ENCODE peak calls at places on chromosomes 16 and 17, in five cellular contexts. A is omental fat pad, U is fibroblast of mammary gland, Z is HFFc6, K is HL-60. G is an unnamed sample.

GRCh38 chr17:42555122-42555622 is 2.4 kb downstream of the HSD17B1 start:
- DNase-seq in A (no peak), U (no peak), Z (no peak), K (no peak), G (no peak)

GRCh38 chr16:69942099-69942491 is 9.0 kb upstream of the CLEC18A start:
- DNase-seq in A (no peak), U (no peak), Z (no peak), K (no peak), G (no peak)

GRCh38 chr17:82851381-82851780 is 11.6 kb upstream of the ZNF750 start:
- DNase-seq in A (no peak), U (no peak), Z (no peak), K (no peak), G (no peak)

GRCh38 chr17:549197-550040 is 165.2 kb downstream of the VPS53 start:
- DNase-seq in A (no peak), U (peak; percentile 15), Z (peak; percentile 29), K (no peak), G (peak; percentile 71)

GRCh38 chr17:83075270-83075880 is 4.0 kb upstream of the METRNL start:
- DNase-seq in A (no peak), U (no peak), Z (no peak), K (no peak), G (no peak)

GRCh38 chr17:79002796-79003593 is 6.6 kb downstream of the CANT1 start:
- DNase-seq in A (peak; percentile 7), U (no peak), Z (no peak), K (no peak), G (no peak)

GRCh38 chr17:1108810-1109605 is 70.8 kb downstream of the ABR start:
- DNase-seq in A (no peak), U (peak; percentile 40), Z (peak; percentile 43), K (peak; percentile 26), G (peak; percentile 63)

GRCh38 chr16:47136101-47136820 is 7.5 kb downstream of the NETO2 start:
- DNase-seq in A (no peak), U (peak; percentile 44), Z (no peak), K (peak; percentile 10), G (no peak)

GRCh38 chr17:56678249-56679144 is 85.0 kb downstream of the NOG start:
- DNase-seq in A (no peak), U (no peak), Z (no peak), K (no peak), G (no peak)

GRCh38 chr17:65370669-65371126 is 190.8 kb downstream of the AXIN2 start:
- DNase-seq in A (no peak), U (no peak), Z (no peak), K (peak; percentile 16), G (no peak)

GRCh38 chr17:36590082-36590481 is 1.6 kb upstream of the DHRS11 start:
- DNase-seq in A (no peak), U (peak; percentile 23), Z (no peak), K (peak; percentile 85), G (no peak)

GRCh38 chr17:19421926-19422325 is 10.9 kb downstream of the RNF112 start:
- DNase-seq in A (no peak), U (no peak), Z (no peak), K (no peak), G (no peak)

GRCh38 chr17:62064791-62065563 is at the start of gene MED13:
- DNase-seq in A (peak; percentile 25), U (peak; percentile 26), Z (peak; percentile 12), K (peak; percentile 42), G (peak; percentile 38)

GRCh38 chr17:75832652-75833400 is 11.4 kb downstream of the UNC13D start:
- DNase-seq in A (no peak), U (no peak), Z (no peak), K (no peak), G (no peak)

GRCh38 chr17:43360739-43361498 is 37.9 kb upstream of the ARL4D start:
- DNase-seq in A (peak; percentile 47), U (peak; percentile 100), Z (peak; percentile 99), K (peak; percentile 97), G (peak; percentile 100)

GRCh38 chr17:7582401-7583252 is 1.0 kb upstream of the MPDU1 start:
- DNase-seq in A (no peak), U (no peak), Z (no peak), K (no peak), G (no peak)

GRCh38 chr17:44557653-44558285 is 485 bp downstream of the FZD2 start:
- DNase-seq in A (no peak), U (peak; percentile 48), Z (peak; percentile 50), K (peak; percentile 45), G (peak; percentile 66)

GRCh38 chr17:76480676-76481075 is 13.3 kb downstream of the AANAT start:
- DNase-seq in A (no peak), U (no peak), Z (no peak), K (no peak), G (no peak)

GRCh38 chr17:42845556-42845917 is 1.2 kb downstream of the AOC2 start:
- DNase-seq in A (no peak), U (peak; percentile 23), Z (no peak), K (no peak), G (no peak)

GRCh38 chr16:50204426-50205108 is 51.5 kb downstream of the TENT4B start:
- DNase-seq in A (no peak), U (peak; percentile 26), Z (peak; percentile 44), K (no peak), G (peak; percentile 50)

GRCh38 chr17:41322264-41322902 is 6.9 kb upstream of the KRTAP17-1 start:
- DNase-seq in A (no peak), U (peak; percentile 79), Z (peak; percentile 61), K (peak; percentile 9), G (peak; percentile 76)

GRCh38 chr16:68369168-68369567 is 58.3 kb downstream of the PRMT7 start:
- DNase-seq in A (no peak), U (no peak), Z (no peak), K (no peak), G (no peak)

GRCh38 chr17:32445075-32445427 is 741 bp downstream of the PSMD11 start:
- DNase-seq in A (peak; percentile 38), U (peak; percentile 72), Z (peak; percentile 60), K (peak; percentile 36), G (peak; percentile 62)

GRCh38 chr17:45050680-45051059 is 762 bp downstream of the DCAKD start:
- DNase-seq in A (no peak), U (peak; percentile 30), Z (no peak), K (peak; percentile 18), G (no peak)

GRCh38 chr16:46883353-46883689 is 841 bp upstream of the GPT2 start:
- DNase-seq in A (no peak), U (no peak), Z (no peak), K (no peak), G (no peak)

GRCh38 chr16:3004319-3004718 is 8.4 kb upstream of the CLDN9 start:
- DNase-seq in A (no peak), U (no peak), Z (no peak), K (peak; percentile 21), G (no peak)

GRCh38 chr16:62549875-62550274 is 513.6 kb upstream of the CDH8 start:
- DNase-seq in A (no peak), U (no peak), Z (no peak), K (no peak), G (no peak)

GRCh38 chr17:67443931-67444597 is 67.0 kb downstream of the PITPNC1 start:
- DNase-seq in A (no peak), U (peak; percentile 89), Z (no peak), K (no peak), G (peak; percentile 87)

GRCh38 chr17:76431509-76431908 is 21.4 kb downstream of the UBE2O start:
- DNase-seq in A (no peak), U (no peak), Z (no peak), K (no peak), G (no peak)

DNA sequence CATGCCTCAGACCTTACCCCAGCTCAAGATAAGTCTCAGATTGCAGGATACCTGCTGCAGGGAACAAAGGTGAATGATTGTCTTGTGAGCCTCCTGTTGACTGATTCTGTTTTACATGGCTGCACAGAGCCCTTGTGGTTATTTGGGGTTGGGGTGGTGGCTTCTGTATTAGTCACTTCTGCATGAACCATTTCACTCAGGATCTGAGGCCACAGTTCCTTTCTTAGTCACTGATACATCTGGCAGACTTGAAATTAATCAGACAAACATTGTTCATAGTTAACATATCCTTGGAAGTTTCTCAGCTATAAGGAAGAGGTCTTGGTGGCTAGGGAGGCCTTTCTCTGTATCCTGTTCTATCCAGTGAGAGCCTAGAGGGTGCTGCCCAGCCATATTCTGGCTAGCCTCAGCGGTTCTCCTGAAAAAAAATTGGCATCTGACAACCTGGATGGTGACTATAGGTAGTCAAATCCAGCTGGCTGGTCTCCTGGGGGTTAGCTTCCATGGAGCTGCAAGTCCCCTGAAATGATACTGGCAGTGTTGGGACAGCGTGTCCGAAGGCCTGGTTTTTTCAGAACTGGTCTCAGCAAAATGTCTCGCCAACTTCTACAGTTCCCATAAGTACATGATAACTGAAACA is 8.4 kb upstream of the PLK1 start:
- DNase-seq in A (no peak), U (peak; percentile 95), Z (peak; percentile 82), K (no peak), G (peak; percentile 86)
- TF ChIP-seq CTCF in A (no peak), U (no peak), Z (peak; percentile 5), K (no peak), G (peak; percentile 10)

GRCh38 chr17:72381597-72382397 is 261.0 kb downstream of the SOX9 start:
- DNase-seq in A (no peak), U (no peak), Z (no peak), K (no peak), G (no peak)
- TF ChIP-seq CTCF in A (no peak), U (no peak), Z (no peak), K (no peak), G (no peak)

GRCh38 chr16:71456801-71457200 is 5.2 kb downstream of the ZNF23 start:
- DNase-seq in A (no peak), U (no peak), Z (no peak), K (no peak), G (no peak)

GRCh38 chr16:71460246-71460645 is 1.8 kb downstream of the ZNF23 start:
- DNase-seq in A (no peak), U (peak; percentile 85), Z (peak; percentile 86), K (no peak), G (peak; percentile 95)

GRCh38 chr16:71467810-71468209 is 5.8 kb upstream of the ZNF23 start:
- DNase-seq in A (no peak), U (no peak), Z (no peak), K (no peak), G (no peak)

GRCh38 chr16:71459510-71459909 is 2.5 kb downstream of the ZNF23 start:
- DNase-seq in A (no peak), U (no peak), Z (no peak), K (no peak), G (no peak)

GRCh38 chr16:71461686-71462648 is at the start of gene ZNF23:
- DNase-seq in A (peak; percentile 60), U (peak; percentile 74), Z (peak; percentile 69), K (peak; percentile 83), G (peak; percentile 75)
- TF ChIP-seq CTCF in A (no peak), U (no peak), Z (peak; percentile 53), K (no peak), G (peak; percentile 19)

DNA sequence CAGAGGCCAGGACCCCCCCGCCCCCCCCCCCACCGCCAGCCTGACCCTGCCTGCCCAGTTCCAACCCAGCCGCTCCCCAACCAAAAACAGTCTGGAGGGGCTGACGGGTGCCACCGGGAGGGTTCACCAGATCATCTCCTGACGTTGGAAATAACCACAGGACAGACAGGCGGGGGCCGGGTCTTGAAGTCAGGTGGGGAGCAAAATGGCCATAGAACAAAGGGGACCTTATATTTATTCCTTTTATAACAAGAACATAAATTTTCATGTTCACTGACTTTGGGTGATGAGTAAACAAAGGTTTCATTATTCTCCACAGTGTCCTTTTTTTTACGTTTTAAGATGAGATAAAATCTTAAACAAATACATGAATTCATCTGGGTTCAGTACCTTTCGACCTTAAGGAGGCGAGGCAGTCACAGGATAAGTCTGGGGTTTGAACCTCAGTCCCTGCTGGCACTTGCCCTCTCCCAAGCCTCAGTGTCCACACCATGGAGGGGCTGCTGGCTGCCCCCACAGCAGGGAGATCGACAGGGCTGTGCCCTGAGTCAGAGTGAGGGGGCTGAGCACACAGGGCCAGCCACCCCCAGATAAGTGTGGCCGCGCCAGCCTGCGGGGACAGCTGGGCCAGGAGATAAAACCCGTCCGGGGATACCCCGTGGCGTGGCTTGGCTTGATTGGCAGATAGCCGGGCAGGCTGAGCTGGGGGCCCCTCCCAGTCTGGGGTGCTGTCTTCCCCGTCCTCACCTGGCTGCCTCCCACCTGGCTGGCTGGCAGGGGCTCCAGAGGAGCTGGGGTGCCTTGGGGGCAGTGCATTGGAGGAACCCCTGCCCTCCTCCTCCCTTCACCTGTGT is 15.0 kb downstream of the SLC7A5 start:
- DNase-seq in A (no peak), U (no peak), Z (peak; percentile 61), K (no peak), G (no peak)
- TF ChIP-seq CTCF in A (no peak), U (no peak), Z (no peak), K (no peak), G (no peak)